ENCODE peak calls at places on chromosomes 1 and 21, in six cellular contexts. B, S, K, H, X and D are unnamed samples.

GRCh38 chr1:153963850-153964331 is 554 bp upstream of the SLC39A1 start:
- DNase-seq in X (no peak), H (peak), B (peak), K (no peak), S (peak), D (peak)

GRCh38 chr1:152167835-152168534 is 9.0 kb upstream of the RPTN start:
- DNase-seq in H (no peak), B (no peak), S (peak), K (peak), X (peak), D (no peak)

GRCh38 chr1:37998913-37999433 is 6.3 kb downstream of the FHL3 start:
- DNase-seq in K (no peak), B (no peak), S (peak), H (no peak), X (no peak), D (no peak)

GRCh38 chr1:18922319-18922726 is 20.0 kb upstream of the ALDH4A1 start:
- DNase-seq in H (no peak), S (no peak), K (peak), X (no peak), B (peak), D (no peak)

GRCh38 chr1:234871710-234872262 is 256.9 kb downstream of the TOMM20 start:
- DNase-seq in X (no peak), B (no peak), H (no peak), S (no peak), K (no peak), D (no peak)

GRCh38 chr1:212301570-212301969 is 16.4 kb downstream of the PPP2R5A start:
- DNase-seq in X (no peak), S (no peak), B (no peak), K (peak), H (no peak), D (no peak)

GRCh38 chr1:153633161-153633746 is 612 bp upstream of the CHTOP start:
- DNase-seq in K (no peak), H (no peak), S (no peak), B (no peak), X (no peak), D (no peak)

GRCh38 chr1:212982430-212983152 is 32.2 kb downstream of the VASH2 start:
- DNase-seq in H (no peak), K (no peak), B (no peak), X (no peak), S (no peak), D (no peak)

GRCh38 chr1:43586136-43586726 is 55.5 kb downstream of the PTPRF start:
- DNase-seq in X (no peak), S (no peak), K (no peak), H (no peak), B (no peak), D (no peak)

GRCh38 chr21:45365608-45366241 is 39.2 kb upstream of the COL18A1 start:
- DNase-seq in B (no peak), K (peak), X (no peak), S (no peak), H (no peak), D (no peak)

GRCh38 chr1:21457654-21458053 is 17.7 kb downstream of the NBPF3 start:
- DNase-seq in H (no peak), B (no peak), S (no peak), X (no peak), K (no peak), D (no peak)

GRCh38 chr1:25573961-25574360 is 30.6 kb downstream of the LDLRAP1 start:
- DNase-seq in K (no peak), S (no peak), H (no peak), X (no peak), B (no peak), D (no peak)

GRCh38 chr1:241834733-241835377 is 13.1 kb upstream of the EXO1 start:
- DNase-seq in B (no peak), H (no peak), K (peak), X (no peak), S (peak), D (no peak)

GRCh38 chr21:42209801-42210479 is 9.0 kb upstream of the ABCG1 start:
- DNase-seq in H (no peak), S (no peak), K (peak), X (no peak), B (no peak), D (no peak)

GRCh38 chr1:176174108-176174507 is 33.0 kb downstream of the COP1 start:
- DNase-seq in X (no peak), B (no peak), S (no peak), H (no peak), K (peak), D (no peak)

GRCh38 chr1:109626682-109627408 is 7.2 kb downstream of the AMPD2 start:
- DNase-seq in H (no peak), X (no peak), K (no peak), S (no peak), B (no peak), D (no peak)

GRCh38 chr21:42091899-42092508 is 20.9 kb downstream of the UMODL1 start:
- DNase-seq in X (no peak), K (no peak), B (peak), H (no peak), S (no peak), D (no peak)

GRCh38 chr1:9798236-9799130 is 25.3 kb downstream of the CLSTN1 start:
- DNase-seq in B (no peak), S (no peak), K (peak), H (peak), X (no peak), D (no peak)

GRCh38 chr21:43708745-43709381 is 10.1 kb upstream of the PDXK start:
- DNase-seq in B (no peak), X (no peak), K (no peak), S (no peak), H (no peak), D (no peak)

GRCh38 chr1:66373072-66373685 is 160.8 kb upstream of the SGIP1 start:
- DNase-seq in H (no peak), X (no peak), S (no peak), B (no peak), K (no peak), D (no peak)

GRCh38 chr1:66374561-66375111 is 159.3 kb upstream of the SGIP1 start:
- DNase-seq in X (no peak), S (no peak), K (peak), B (no peak), H (no peak), D (no peak)

GRCh38 chr1:66372522-66373071 is 161.4 kb upstream of the SGIP1 start:
- DNase-seq in K (no peak), B (no peak), X (no peak), S (no peak), H (no peak), D (no peak)

GRCh38 chr1:66374148-66374547 is 159.8 kb upstream of the SGIP1 start:
- DNase-seq in X (no peak), B (no peak), H (no peak), S (no peak), K (no peak), D (no peak)

DNA sequence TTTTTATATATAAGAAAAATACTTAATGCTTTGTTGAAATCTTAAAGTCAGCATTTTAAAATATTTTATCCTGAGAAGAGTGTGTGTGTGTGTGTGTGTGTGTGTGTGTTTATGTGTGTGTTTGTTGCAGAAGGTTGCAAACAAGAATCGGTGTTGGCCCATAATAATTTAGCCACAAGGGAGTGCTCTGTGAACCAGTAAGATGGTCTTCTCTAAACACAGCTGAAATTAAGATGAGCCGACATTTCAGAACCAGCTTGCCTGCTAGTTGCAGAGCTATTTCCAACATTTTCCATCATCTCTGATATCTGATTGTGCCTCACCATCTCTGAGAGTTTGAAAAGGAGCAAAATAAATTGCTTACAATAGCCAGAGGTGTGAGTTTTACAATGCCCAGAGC is 158.8 kb upstream of the SGIP1 start:
- DNase-seq in X (no peak), B (no peak), S (no peak), K (no peak), H (no peak), D (no peak)
- TF ChIP-seq CTCF in X (peak), B (no peak), S (no peak), K (no peak), H (no peak), D (no peak)

DNA sequence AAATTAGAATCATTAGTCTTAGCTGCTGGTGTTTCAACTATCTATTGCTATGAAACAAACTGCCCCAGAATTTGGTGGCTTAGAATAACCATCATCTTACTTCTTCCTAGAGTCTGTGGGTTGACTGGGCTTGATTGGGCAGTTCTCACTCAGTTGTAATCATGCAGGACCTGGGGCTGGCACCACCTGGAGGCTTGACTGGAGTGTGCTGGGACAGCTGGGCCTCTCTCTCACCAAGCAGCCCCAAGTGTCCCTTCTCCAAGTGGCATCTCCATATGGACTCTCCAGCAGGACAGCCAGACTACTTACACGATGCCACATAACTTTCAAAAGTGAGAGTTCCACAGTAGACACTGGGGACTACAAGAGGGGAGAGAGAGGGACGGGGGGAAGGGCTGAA is 140.3 kb upstream of the ATP1B1 start:
- DNase-seq in H (no peak), K (no peak), B (no peak), X (no peak), S (no peak), D (no peak)
- TF ChIP-seq CTCF in H (no peak), K (no peak), B (no peak), X (no peak), S (no peak), D (no peak)

DNA sequence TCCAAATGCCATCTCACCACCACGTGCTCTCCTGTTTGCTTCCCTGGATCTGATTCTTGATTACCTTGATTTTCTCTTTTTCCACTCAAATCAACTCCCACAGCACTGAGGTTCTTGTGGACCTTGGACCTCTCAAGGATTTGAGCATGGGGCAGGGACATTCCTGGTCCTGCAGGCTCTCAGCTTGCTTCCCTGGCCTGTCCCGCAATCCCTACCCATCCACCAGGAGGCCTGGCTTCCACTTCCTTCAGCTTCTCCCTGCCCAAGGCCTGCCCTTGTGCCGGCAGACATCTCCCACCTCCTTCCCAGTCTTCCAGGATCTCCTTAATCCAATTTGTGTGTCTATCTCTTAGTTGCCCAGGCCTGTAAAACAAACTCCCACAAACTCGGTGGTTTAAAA is 21.6 kb downstream of the PLA2G2A start:
- DNase-seq in K (no peak), X (no peak), H (no peak), S (no peak), B (peak), D (no peak)
- TF ChIP-seq CTCF in K (no peak), X (peak), H (no peak), S (no peak), B (no peak), D (no peak)

DNA sequence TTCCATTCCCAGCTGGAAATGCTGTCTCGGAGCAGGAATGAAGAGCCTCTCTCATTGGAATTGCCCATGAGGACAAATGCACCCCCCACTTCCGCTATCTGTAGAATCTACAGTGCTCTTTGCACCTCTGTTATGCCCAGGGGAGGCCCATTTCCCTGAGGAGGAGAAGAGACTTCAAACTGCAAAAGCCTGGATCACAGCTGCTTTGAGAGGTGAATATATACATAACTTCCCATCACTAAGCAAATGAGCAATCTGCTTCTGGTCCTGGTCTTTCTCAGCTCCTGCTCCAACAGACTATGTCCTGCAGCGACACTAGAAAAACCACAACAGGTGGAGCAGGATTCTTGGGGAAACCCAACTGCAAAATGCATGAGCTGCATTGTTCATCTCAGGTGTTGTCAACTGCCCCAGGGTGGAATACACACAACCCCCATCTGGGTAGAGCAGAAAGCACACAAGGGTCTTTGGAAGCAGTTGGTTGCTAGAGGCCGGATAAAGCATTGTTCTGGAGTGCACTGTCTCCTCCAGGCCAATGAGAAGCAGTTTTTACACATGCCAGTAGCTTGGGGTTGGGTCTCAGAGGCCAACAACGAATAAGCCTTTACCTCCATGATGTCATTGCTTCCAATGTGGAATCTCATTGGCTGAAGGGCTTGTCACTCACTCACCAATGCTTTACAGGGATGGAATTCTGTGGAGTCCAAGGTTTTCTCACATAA is 67.7 kb upstream of the RAB4A start:
- DNase-seq in X (peak), K (peak), S (peak), B (peak), H (no peak), D (peak)
- TF ChIP-seq CTCF in X (no peak), K (no peak), S (no peak), B (no peak), H (no peak), D (no peak)

GRCh38 chr1:178086294-178087255 is 7.3 kb upstream of the RASAL2 start:
- DNase-seq in K (peak), X (no peak), H (no peak), B (no peak), S (no peak), D (no peak)
- TF ChIP-seq CTCF in K (no peak), X (no peak), H (no peak), B (no peak), S (no peak), D (no peak)

DNA sequence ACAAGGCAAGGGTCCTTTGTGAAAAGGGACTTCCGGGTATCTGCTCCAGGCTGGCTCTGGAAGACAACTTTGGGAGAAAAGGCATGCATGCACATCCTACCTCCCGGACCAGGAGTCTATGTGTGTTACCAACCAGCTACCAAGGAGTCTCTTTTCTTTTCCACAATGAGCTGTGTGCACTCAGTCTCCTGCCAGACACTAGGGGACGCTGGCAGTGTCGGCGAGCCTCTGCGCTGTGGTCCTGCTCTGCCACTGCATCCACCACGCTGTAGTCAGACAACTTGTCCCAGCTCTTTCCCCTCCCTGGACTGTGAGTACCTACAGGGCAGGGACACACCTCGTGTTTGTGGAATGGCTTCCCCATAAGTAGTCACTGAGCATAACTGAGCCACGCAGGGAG is 5.1 kb upstream of the SSR2 start:
- DNase-seq in K (peak), H (peak), S (peak), X (no peak), B (peak), D (peak)
- TF ChIP-seq CTCF in K (peak), H (peak), S (peak), X (peak), B (no peak), D (peak)